ENCODE peak calls at places on chromosomes 4 and X, in ten cellular contexts. T is endodermal cell, H is amniotic stem cell, G is choroid plexus epithelial cell, B is GM04504, Q is AG09309, R is LoVo, Y is H54, A is sciatic nerve, U is nucleus accumbens. E is an unnamed sample.

GRCh38 chrX:10050481-10050880 is 83.3 kb downstream of the CLDN34 start:
- DNase-seq in R (peak), A (peak), U (no peak), B (no peak), Y (no peak), T (peak), H (no peak), Q (no peak), G (no peak), E (no peak)

GRCh38 chr4:108119199-108119800 is 49.4 kb downstream of the LEF1 start:
- DNase-seq in H (no peak), Q (no peak), Y (no peak), B (no peak), A (no peak), G (no peak), R (no peak), T (no peak), U (no peak), E (no peak)

GRCh38 chrX:153844509-153845082 is 14.3 kb upstream of the PDZD4 start:
- DNase-seq in A (no peak), T (peak), H (no peak), U (no peak), Q (no peak), R (no peak), B (no peak), Y (no peak), G (no peak), E (no peak)

GRCh38 chrX:115183980-115184379 is 5.2 kb upstream of the RBMXL3 start:
- DNase-seq in A (no peak), R (no peak), U (no peak), T (no peak), Y (no peak), B (peak), Q (no peak), G (peak), H (no peak), E (no peak)

GRCh38 chr4:77493829-77494551 is 111.6 kb upstream of the CXCL13 start:
- DNase-seq in H (no peak), Q (no peak), U (no peak), R (no peak), A (no peak), B (no peak), T (no peak), Y (no peak), G (no peak), E (no peak)

GRCh38 chrX:41394293-41394692 is 52.9 kb upstream of the NYX start:
- DNase-seq in T (no peak), U (no peak), H (no peak), A (no peak), Q (no peak), G (no peak), B (no peak), R (no peak), Y (no peak), E (no peak)

GRCh38 chr4:82898322-82899243 is 2.0 kb upstream of the THAP9 start:
- DNase-seq in Q (peak), R (peak), T (no peak), H (peak), U (no peak), A (no peak), B (peak), G (peak), Y (no peak), E (no peak)

GRCh38 chr4:42390622-42391355 is 6.5 kb upstream of the SHISA3 start:
- DNase-seq in T (no peak), G (no peak), Y (no peak), U (no peak), A (no peak), B (no peak), H (no peak), R (no peak), Q (no peak), E (no peak)

GRCh38 chrX:53071604-53072417 is 10.4 kb upstream of the TSPYL2 start:
- DNase-seq in T (peak), Y (no peak), U (peak), B (peak), Q (no peak), A (peak), H (no peak), G (peak), R (peak), E (peak)

GRCh38 chrX:135411893-135412292 is 9.9 kb upstream of the SMIM10L2A start:
- DNase-seq in Q (no peak), G (peak), H (no peak), A (no peak), T (no peak), Y (no peak), R (no peak), U (no peak), B (no peak), E (no peak)

GRCh38 chr4:175412161-175412560 is 399.9 kb downstream of the GPM6A start:
- DNase-seq in G (no peak), Q (peak), B (peak), T (no peak), R (no peak), Y (no peak), A (no peak), H (no peak), U (no peak), E (no peak)

GRCh38 chr4:139154952-139155557 is 22.0 kb downstream of the ELF2 start:
- DNase-seq in T (peak), Q (no peak), H (no peak), R (no peak), G (no peak), U (no peak), Y (no peak), A (no peak), B (no peak), E (no peak)

GRCh38 chr4:112327950-112328349 is 30.8 kb downstream of the ALPK1 start:
- DNase-seq in Q (no peak), G (peak), U (no peak), B (peak), A (no peak), H (peak), R (peak), T (peak), Y (no peak), E (no peak)